ENCODE peak calls at places on chromosomes 11 and 22, in ten cellular contexts. Z is NB4, P is ovary, N is sigmoid colon, H is cardiac fibroblast, T is HFFc6, F is HFF-Myc, Q is IMR-90, V is GM13977, W is fibroblast of the aortic adventitia. A is an unnamed sample.
A peak's percentile ranks its signal among the peaks of the same experiment; 100 is the strongest.

GRCh38 chr11:12016246-12016645 is 7.8 kb upstream of the DKK3 start:
- DNase-seq in Z (no peak), P (no peak), N (no peak), H (no peak), T (no peak), F (no peak), Q (no peak), V (no peak), W (no peak), A (no peak)

GRCh38 chr22:31800065-31800464 is 46.2 kb downstream of the DEPDC5 start:
- DNase-seq in Z (no peak), P (no peak), N (no peak), H (no peak), T (peak; percentile 22), F (peak; percentile 2), Q (peak; percentile 78), V (no peak), W (peak; percentile 8), A (no peak)

GRCh38 chr22:20022231-20023069 is 1.5 kb downstream of the TANGO2 start:
- DNase-seq in Z (no peak), P (no peak), N (peak; percentile 51), H (no peak), T (no peak), F (no peak), Q (no peak), V (no peak), W (no peak), A (no peak)

GRCh38 chr11:73152861-73153483 is 10.9 kb upstream of the FCHSD2 start:
- DNase-seq in Z (peak; percentile 43), P (no peak), N (peak; percentile 48), H (no peak), T (no peak), F (no peak), Q (no peak), V (peak; percentile 81), W (no peak), A (no peak)

GRCh38 chr11:1295086-1295485 is 14.3 kb downstream of the TOLLIP start:
- DNase-seq in Z (no peak), P (no peak), N (peak; percentile 41), H (no peak), T (no peak), F (no peak), Q (no peak), V (no peak), W (no peak), A (no peak)

GRCh38 chr22:49838771-49839717 is 11.4 kb upstream of the BRD1 start:
- DNase-seq in Z (peak; percentile 89), P (no peak), N (no peak), H (no peak), T (no peak), F (no peak), Q (peak; percentile 33), V (peak; percentile 71), W (no peak), A (no peak)

GRCh38 chr11:109374032-109374431 is 48.0 kb upstream of the C11orf87 start:
- DNase-seq in Z (no peak), P (no peak), N (no peak), H (no peak), T (no peak), F (no peak), Q (no peak), V (no peak), W (no peak), A (no peak)

GRCh38 chr11:945986-946385 is 20.3 kb downstream of the AP2A2 start:
- DNase-seq in Z (peak; percentile 75), P (no peak), N (no peak), H (peak; percentile 73), T (no peak), F (no peak), Q (no peak), V (no peak), W (no peak), A (no peak)

GRCh38 chr11:47308050-47308823 is 38.3 kb downstream of the MADD start:
- DNase-seq in Z (no peak), P (no peak), N (no peak), H (no peak), T (no peak), F (no peak), Q (no peak), V (no peak), W (no peak), A (no peak)

GRCh38 chr11:100094121-100094865 is 592.8 kb upstream of the ARHGAP42 start:
- DNase-seq in Z (no peak), P (no peak), N (no peak), H (no peak), T (no peak), F (no peak), Q (no peak), V (no peak), W (no peak), A (no peak)

GRCh38 chr11:21121991-21122390 is 452.6 kb downstream of the NELL1 start:
- DNase-seq in Z (no peak), P (no peak), N (no peak), H (no peak), T (no peak), F (no peak), Q (no peak), V (no peak), W (no peak), A (no peak)

GRCh38 chr11:112320668-112321067 is 60.0 kb upstream of the PLET1 start:
- DNase-seq in Z (no peak), P (peak; percentile 73), N (peak; percentile 88), H (peak; percentile 93), T (peak; percentile 44), F (peak; percentile 40), Q (peak; percentile 89), V (no peak), W (peak; percentile 84), A (no peak)

GRCh38 chr22:29702025-29702930 is 17.5 kb upstream of the CABP7 start:
- DNase-seq in Z (no peak), P (no peak), N (no peak), H (no peak), T (no peak), F (no peak), Q (peak; percentile 11), V (no peak), W (no peak), A (no peak)

GRCh38 chr11:63670077-63670737 is 969 bp downstream of the ATL3 start:
- DNase-seq in Z (peak; percentile 73), P (no peak), N (no peak), H (peak; percentile 38), T (peak; percentile 30), F (no peak), Q (peak; percentile 45), V (peak; percentile 50), W (peak; percentile 70), A (no peak)

GRCh38 chr11:2590951-2591754 is 108.6 kb downstream of the KCNQ1OT1 start:
- DNase-seq in Z (no peak), P (no peak), N (peak; percentile 50), H (no peak), T (no peak), F (no peak), Q (no peak), V (peak; percentile 21), W (no peak), A (no peak)

GRCh38 chr11:84890706-84891105 is 736.4 kb downstream of the DLG2 start:
- DNase-seq in Z (no peak), P (no peak), N (no peak), H (no peak), T (no peak), F (no peak), Q (peak; percentile 15), V (no peak), W (no peak), A (no peak)

GRCh38 chr11:6259638-6260019 is at the start of gene CCKBR:
- DNase-seq in Z (no peak), P (no peak), N (peak; percentile 64), H (no peak), T (no peak), F (no peak), Q (no peak), V (no peak), W (no peak), A (peak; percentile 19)

GRCh38 chr11:112961146-112961668 is at the start of gene NCAM1:
- DNase-seq in Z (peak; percentile 95), P (peak; percentile 88), N (peak; percentile 87), H (peak; percentile 81), T (no peak), F (no peak), Q (peak; percentile 23), V (peak; percentile 28), W (peak; percentile 49), A (peak; percentile 23)

DNA sequence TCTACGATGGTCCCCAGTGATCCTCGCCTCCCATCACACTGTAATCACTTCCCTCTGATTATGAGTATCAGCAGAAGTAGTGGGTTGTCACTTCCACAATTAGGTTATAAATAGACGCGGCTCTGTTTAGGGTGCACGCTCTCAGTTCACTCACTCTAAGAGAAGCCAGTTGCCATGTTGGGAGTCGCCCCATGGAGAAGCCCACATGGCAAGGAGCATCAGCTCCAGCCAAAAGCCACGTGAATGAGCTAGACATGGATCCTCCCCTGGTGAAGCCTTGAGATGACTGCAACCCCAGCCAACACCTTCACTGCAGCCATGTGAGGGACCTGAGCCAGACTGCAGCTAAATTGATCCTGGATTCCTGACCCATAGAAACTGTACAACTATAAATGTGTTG is 26.4 kb upstream of the MYOD1 start:
- DNase-seq in Z (no peak), P (no peak), N (no peak), H (no peak), T (no peak), F (no peak), Q (no peak), V (no peak), W (no peak), A (no peak)
- TF ChIP-seq CTCF in Z (no peak), P (no peak), N (no peak), H (no peak), T (no peak), F (no peak), Q (no peak), V (no peak), W (no peak), A (no peak)

GRCh38 chr11:13486926-13487660 is 8.7 kb downstream of the PTH start:
- DNase-seq in Z (peak; percentile 10), P (no peak), N (no peak), H (peak; percentile 29), T (no peak), F (no peak), Q (no peak), V (peak; percentile 26), W (peak; percentile 6), A (no peak)
- TF ChIP-seq CTCF in Z (peak; percentile 19), P (no peak), N (no peak), H (peak; percentile 42), T (peak; percentile 51), F (peak; percentile 29), Q (peak; percentile 29), V (peak; percentile 75), W (peak; percentile 36), A (no peak)

DNA sequence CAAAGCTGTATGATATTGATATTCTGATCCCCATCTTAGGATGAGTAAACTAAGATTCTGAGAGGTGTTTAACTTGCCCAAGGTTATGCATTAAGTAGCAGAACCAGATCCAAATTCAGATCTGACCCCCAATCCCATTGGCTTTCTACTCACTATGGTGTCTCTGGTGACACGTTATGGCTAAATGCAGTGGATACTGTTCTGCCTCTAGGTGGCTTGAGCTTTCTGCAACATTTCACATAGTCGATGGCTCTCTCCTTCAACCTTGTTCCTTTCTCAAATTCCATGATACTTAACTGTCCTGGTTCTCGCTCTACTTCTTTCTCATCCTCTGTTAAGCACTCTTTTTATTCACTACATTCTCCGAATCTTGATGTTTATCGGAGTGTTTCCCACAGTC is 9.4 kb downstream of the C11orf97 start:
- DNase-seq in Z (peak; percentile 63), P (no peak), N (no peak), H (peak; percentile 18), T (peak; percentile 32), F (no peak), Q (no peak), V (peak; percentile 26), W (peak; percentile 48), A (no peak)
- TF ChIP-seq CTCF in Z (peak; percentile 74), P (no peak), N (no peak), H (peak; percentile 63), T (peak; percentile 77), F (peak; percentile 51), Q (peak; percentile 46), V (peak; percentile 44), W (peak; percentile 72), A (no peak)

GRCh38 chr11:18145025-18145424 is 12.7 kb downstream of the MRGPRX3 start:
- DNase-seq in Z (peak; percentile 13), P (no peak), N (no peak), H (no peak), T (no peak), F (no peak), Q (no peak), V (no peak), W (peak; percentile 4), A (no peak)
- TF ChIP-seq CTCF in Z (peak; percentile 46), P (no peak), N (no peak), H (peak; percentile 34), T (peak; percentile 41), F (peak; percentile 12), Q (no peak), V (peak; percentile 10), W (peak; percentile 43), A (peak; percentile 54)